ENCODE peak calls at places on chromosomes 13 and 19, in six cellular contexts. M is cardiac muscle cell, C is stomach, H is heart left ventricle, U is AG04449, X is choroid plexus epithelial cell. D is an unnamed sample.

GRCh38 chr13:89227356-89227755 is 1556.2 kb downstream of the SLITRK5 start:
- DNase-seq in M (no peak), C (no peak), H (no peak), U (no peak), X (peak; percentile 19), D (no peak)

GRCh38 chr19:789473-790052 is 7.7 kb upstream of the PTBP1 start:
- DNase-seq in M (peak; percentile 54), C (no peak), H (peak; percentile 75), U (no peak), X (no peak), D (no peak)

GRCh38 chr13:36530050-36530789 is 97.9 kb downstream of the CCNA1 start:
- DNase-seq in M (no peak), C (no peak), H (no peak), U (no peak), X (peak; percentile 74), D (no peak)

GRCh38 chr19:28542394-28543243 is 670.3 kb downstream of the UQCRFS1 start:
- DNase-seq in M (no peak), C (no peak), H (no peak), U (no peak), X (no peak), D (no peak)

GRCh38 chr13:40402931-40403412 is 263.5 kb downstream of the FOXO1 start:
- DNase-seq in M (no peak), C (no peak), H (no peak), U (no peak), X (peak; percentile 92), D (no peak)

GRCh38 chr19:2524840-2525723 is 49.2 kb downstream of the GADD45B start:
- DNase-seq in M (no peak), C (peak; percentile 40), H (no peak), U (no peak), X (peak; percentile 60), D (no peak)

GRCh38 chr13:24923305-24923640 is 159.3 kb downstream of the RNF17 start:
- DNase-seq in M (no peak), C (no peak), H (no peak), U (peak; percentile 34), X (peak; percentile 88), D (peak; percentile 58)

GRCh38 chr19:40305403-40305802 is 20.3 kb upstream of the AKT2 start:
- DNase-seq in M (peak; percentile 89), C (peak; percentile 70), H (peak; percentile 82), U (peak; percentile 60), X (peak; percentile 97), D (peak; percentile 69)

GRCh38 chr19:10520652-10521318 is 3.5 kb upstream of the S1PR5 start:
- DNase-seq in M (no peak), C (peak; percentile 73), H (no peak), U (no peak), X (no peak), D (no peak)

GRCh38 chr19:12884926-12885748 is 1.9 kb downstream of the KLF1 start:
- DNase-seq in M (peak; percentile 72), C (peak; percentile 95), H (peak; percentile 72), U (no peak), X (peak; percentile 58), D (no peak)

GRCh38 chr19:4432918-4433506 is 24.6 kb downstream of the UBXN6 start:
- DNase-seq in M (no peak), C (no peak), H (no peak), U (no peak), X (no peak), D (no peak)

GRCh38 chr19:2266183-2266993 is 10.2 kb upstream of the JSRP1 start:
- DNase-seq in M (no peak), C (peak; percentile 93), H (peak; percentile 90), U (no peak), X (peak; percentile 87), D (no peak)

GRCh38 chr13:80151016-80151415 is 189.9 kb downstream of the SPRY2 start:
- DNase-seq in M (no peak), C (no peak), H (no peak), U (no peak), X (no peak), D (no peak)

GRCh38 chr13:31797154-31797775 is 57.9 kb downstream of the RXFP2 start:
- DNase-seq in M (peak; percentile 26), C (no peak), H (no peak), U (no peak), X (peak; percentile 54), D (no peak)

GRCh38 chr13:41546372-41547252 is 89.3 kb downstream of the RGCC start:
- DNase-seq in M (no peak), C (no peak), H (no peak), U (peak; percentile 60), X (peak; percentile 71), D (no peak)

GRCh38 chr13:73059460-73060250 is 850 bp downstream of the KLF5 start:
- DNase-seq in M (peak; percentile 69), C (peak; percentile 75), H (peak; percentile 40), U (no peak), X (peak; percentile 29), D (no peak)

GRCh38 chr19:14150041-14150769 is 13.8 kb upstream of the ASF1B start:
- DNase-seq in M (no peak), C (no peak), H (no peak), U (no peak), X (no peak), D (no peak)

GRCh38 chr19:12202250-12202649 is 39.4 kb downstream of the ZNF136 start:
- DNase-seq in M (peak; percentile 40), C (peak; percentile 66), H (peak; percentile 24), U (no peak), X (peak; percentile 14), D (no peak)

GRCh38 chr19:5973867-5974635 is 3.9 kb downstream of the RANBP3 start:
- DNase-seq in M (no peak), C (no peak), H (no peak), U (no peak), X (no peak), D (no peak)

GRCh38 chr13:50679321-50679720 is 164.2 kb downstream of the DLEU7 start:
- DNase-seq in M (no peak), C (no peak), H (no peak), U (no peak), X (peak; percentile 63), D (no peak)

GRCh38 chr13:74889321-74889720 is 592.6 kb downstream of the TBC1D4 start:
- DNase-seq in M (no peak), C (no peak), H (no peak), U (no peak), X (peak; percentile 61), D (no peak)

GRCh38 chr19:18232540-18233223 is 6.4 kb upstream of the PDE4C start:
- DNase-seq in M (peak; percentile 73), C (no peak), H (no peak), U (no peak), X (no peak), D (no peak)

GRCh38 chr19:49801966-49802661 is 11.0 kb downstream of the FUZ start:
- DNase-seq in M (peak; percentile 92), C (peak; percentile 69), H (peak; percentile 91), U (no peak), X (peak; percentile 93), D (peak; percentile 54)

GRCh38 chr19:58519087-58519354 is 589 bp downstream of the ZBTB45 start:
- DNase-seq in M (peak; percentile 87), C (peak; percentile 59), H (peak; percentile 66), U (no peak), X (peak; percentile 82), D (peak; percentile 28)

GRCh38 chr13:21033224-21033855 is 28.0 kb downstream of the LATS2 start:
- DNase-seq in M (peak; percentile 19), C (peak; percentile 69), H (peak; percentile 51), U (no peak), X (peak; percentile 63), D (no peak)

GRCh38 chr13:21037656-21038055 is 23.7 kb downstream of the LATS2 start:
- DNase-seq in M (no peak), C (no peak), H (no peak), U (no peak), X (no peak), D (no peak)

GRCh38 chr13:21033866-21034601 is 27.4 kb downstream of the LATS2 start:
- DNase-seq in M (no peak), C (peak; percentile 57), H (no peak), U (no peak), X (no peak), D (no peak)

GRCh38 chr13:21032656-21033055 is 28.7 kb downstream of the LATS2 start:
- DNase-seq in M (no peak), C (no peak), H (no peak), U (no peak), X (no peak), D (no peak)

GRCh38 chr13:21034602-21035190 is 26.7 kb downstream of the LATS2 start:
- DNase-seq in M (peak; percentile 23), C (no peak), H (peak; percentile 57), U (no peak), X (peak; percentile 62), D (no peak)
- TF ChIP-seq CTCF in M (peak; percentile 45), C (no peak), H (peak; percentile 65), U (no peak), X (peak; percentile 61), D (peak; percentile 8)

GRCh38 chr13:109500146-109500773 is 286.1 kb downstream of the IRS2 start:
- DNase-seq in M (peak; percentile 6), C (no peak), H (no peak), U (no peak), X (peak; percentile 59), D (no peak)
- TF ChIP-seq CTCF in M (no peak), C (no peak), H (no peak), U (no peak), X (peak; percentile 60), D (no peak)

GRCh38 chr13:97117388-97117910 is 104.7 kb upstream of the MBNL2 start:
- DNase-seq in M (peak; percentile 42), C (no peak), H (no peak), U (no peak), X (no peak), D (no peak)
- TF ChIP-seq CTCF in M (no peak), C (no peak), H (no peak), U (no peak), X (no peak), D (no peak)

GRCh38 chr19:46715620-46716012 is 1.3 kb downstream of the PRKD2 start:
- DNase-seq in M (no peak), C (no peak), H (no peak), U (no peak), X (no peak), D (no peak)

GRCh38 chr19:46714523-46715106 is 2.3 kb downstream of the PRKD2 start:
- DNase-seq in M (no peak), C (no peak), H (no peak), U (no peak), X (no peak), D (no peak)

GRCh38 chr19:46716672-46717033 is 261 bp downstream of the PRKD2 start:
- DNase-seq in M (peak; percentile 33), C (no peak), H (no peak), U (no peak), X (no peak), D (no peak)

GRCh38 chr19:46717034-46717715 is at the start of gene PRKD2:
- DNase-seq in M (peak; percentile 89), C (peak; percentile 93), H (peak; percentile 96), U (no peak), X (peak; percentile 81), D (peak; percentile 54)

DNA sequence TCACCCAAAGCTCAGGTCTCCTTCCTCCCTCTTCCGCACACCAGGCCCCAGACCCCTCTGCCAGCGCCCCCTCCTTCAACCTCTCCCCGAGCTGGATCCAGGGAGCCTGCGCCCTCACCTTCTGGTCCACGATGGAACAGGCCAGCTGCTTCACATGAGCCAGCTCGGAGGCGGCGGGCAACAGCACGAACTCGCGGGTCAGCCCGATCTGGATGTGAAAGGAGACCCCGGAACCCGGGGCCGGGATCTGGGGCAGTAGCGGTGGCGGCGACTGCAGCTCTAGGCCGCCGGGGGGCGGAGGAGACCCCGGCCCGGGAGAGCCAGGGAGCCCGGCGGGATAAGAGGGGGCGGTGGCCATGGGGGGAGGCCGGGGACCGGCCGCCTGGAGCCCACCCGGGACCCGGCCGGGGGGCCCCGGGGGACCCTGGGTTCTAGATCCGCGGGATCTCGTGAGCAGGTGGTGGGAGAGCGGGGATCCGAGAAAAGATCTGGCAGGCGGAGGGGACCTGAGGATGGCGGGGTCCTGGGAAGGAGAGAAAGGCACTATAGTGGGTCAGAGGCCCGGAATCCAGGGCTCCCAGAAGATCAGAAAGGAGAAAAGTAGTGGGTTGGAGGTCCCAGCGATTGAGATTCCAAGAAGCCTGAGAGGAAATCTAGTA is 772 bp downstream of the PRKD2 start:
- DNase-seq in M (peak; percentile 61), C (peak; percentile 39), H (peak; percentile 33), U (no peak), X (no peak), D (no peak)
- TF ChIP-seq CTCF in M (no peak), C (no peak), H (no peak), U (no peak), X (no peak), D (no peak)

D was measured in AG09319.